ENCODE peak calls at places on chromosomes 13 and 19, in eight cellular contexts. P is fibroblast of gingiva; M is SK-N-DZ; F is head of caudate nucleus; L is Kasumi-1; K is iPS-NIHi11; B is activated naive CD8-positive, alpha-beta T cell treated with anti-CD3 and anti-CD28 coated beads, Interleukin-2, amount 10 ng/mL, durations not matched to agents 7 days and 5 days; T is ELR. A is an unnamed sample.
A peak's percentile ranks its signal among the peaks of the same experiment; 100 is the strongest.

GRCh38 chr19:47633996-47634395 is 25.1 kb downstream of the BICRA start:
- DNase-seq in F (no peak), P (no peak), T (no peak), B (no peak), K (no peak), L (no peak), M (no peak), A (no peak)

GRCh38 chr19:35253316-35254286 is 4.8 kb downstream of the LSR start:
- DNase-seq in F (peak; percentile 8), L (no peak), T (no peak), M (no peak), K (no peak), B (no peak), P (no peak), A (no peak)

GRCh38 chr19:41218615-41219507 is at the start of gene AXL:
- DNase-seq in L (no peak), F (peak; percentile 65), M (no peak), K (peak; percentile 94), T (peak; percentile 81), B (no peak), P (peak; percentile 95), A (peak; percentile 43)

GRCh38 chr13:41268764-41269163 is 5.4 kb upstream of the MTRF1 start:
- DNase-seq in F (no peak), L (peak; percentile 19), B (no peak), K (no peak), P (no peak), M (peak; percentile 45), T (peak; percentile 66), A (no peak)

GRCh38 chr13:92345627-92346026 is 881.0 kb upstream of the GPC6 start:
- DNase-seq in B (no peak), L (no peak), K (no peak), P (no peak), M (no peak), F (no peak), T (no peak), A (no peak)

GRCh38 chr13:35283856-35284255 is 192.6 kb downstream of the MAB21L1 start:
- DNase-seq in P (peak; percentile 35), F (no peak), T (peak; percentile 56), L (no peak), K (no peak), B (no peak), M (no peak), A (no peak)

GRCh38 chr13:39956036-39956435 is 300.6 kb downstream of the COG6 start:
- DNase-seq in M (no peak), F (no peak), T (no peak), B (no peak), K (no peak), L (no peak), P (no peak), A (no peak)

GRCh38 chr19:10718205-10719196 is 622 bp downstream of the DNM2 start:
- DNase-seq in K (peak; percentile 74), T (peak; percentile 56), F (peak; percentile 70), L (no peak), P (peak; percentile 32), M (no peak), B (peak; percentile 73), A (peak; percentile 70)

GRCh38 chr19:9850235-9850959 is 15.3 kb downstream of the PIN1 start:
- DNase-seq in L (no peak), F (no peak), B (no peak), P (no peak), K (no peak), M (no peak), T (no peak), A (no peak)

GRCh38 chr19:39996218-39996810 is 546 bp upstream of the ZNF546 start:
- DNase-seq in F (peak; percentile 61), T (peak; percentile 73), L (no peak), P (peak; percentile 45), K (peak; percentile 37), M (peak; percentile 53), B (no peak), A (peak; percentile 62)

GRCh38 chr19:18777725-18778389 is 13.2 kb downstream of the COMP start:
- DNase-seq in K (no peak), B (no peak), T (no peak), P (no peak), M (no peak), L (no peak), F (no peak), A (no peak)

GRCh38 chr19:19224852-19225494 is 13.2 kb downstream of the NCAN start:
- DNase-seq in P (peak; percentile 41), T (peak; percentile 83), M (no peak), K (peak; percentile 95), B (peak; percentile 85), L (peak; percentile 77), F (peak; percentile 52), A (no peak)

GRCh38 chr19:16139752-16140151 is 3.7 kb upstream of the HSH2D start:
- DNase-seq in K (no peak), M (no peak), B (no peak), T (no peak), L (peak; percentile 59), P (no peak), F (no peak), A (no peak)

GRCh38 chr13:99386911-99387788 is 80.0 kb upstream of the GPR183 start:
- DNase-seq in T (peak; percentile 63), F (peak; percentile 74), M (no peak), P (no peak), L (peak; percentile 22), B (peak; percentile 92), K (peak; percentile 86), A (peak; percentile 58)

GRCh38 chr19:48511800-48512503 is at the start of gene LMTK3:
- DNase-seq in T (peak; percentile 69), P (no peak), B (peak; percentile 74), F (peak; percentile 94), K (peak; percentile 70), L (no peak), M (peak; percentile 75), A (peak; percentile 97)

GRCh38 chr19:9116547-9116946 is 984 bp upstream of the OR7G1 start:
- DNase-seq in P (no peak), M (no peak), B (no peak), T (no peak), F (no peak), K (no peak), L (no peak), A (no peak)

GRCh38 chr19:31270897-31271568 is 78.2 kb downstream of the TSHZ3 start:
- DNase-seq in M (no peak), L (no peak), F (no peak), T (peak; percentile 12), K (no peak), P (peak; percentile 66), B (no peak), A (no peak)

GRCh38 chr13:28477709-28477973 is 17.3 kb downstream of the FLT1 start:
- DNase-seq in T (no peak), L (no peak), K (no peak), M (no peak), P (no peak), F (no peak), B (no peak), A (no peak)

GRCh38 chr13:88456155-88456554 is 785.0 kb downstream of the SLITRK5 start:
- DNase-seq in M (no peak), L (no peak), B (no peak), P (peak; percentile 1), F (no peak), K (no peak), T (no peak), A (no peak)

GRCh38 chr13:45393941-45394570 is 24.1 kb downstream of the SLC25A30 start:
- DNase-seq in K (peak; percentile 83), T (peak; percentile 68), B (no peak), M (peak; percentile 57), L (peak; percentile 42), P (peak; percentile 42), F (peak; percentile 72), A (peak; percentile 81)

GRCh38 chr19:18852634-18853033 is 20.9 kb downstream of the UPF1 start:
- DNase-seq in T (no peak), K (no peak), F (no peak), B (no peak), P (no peak), M (no peak), L (no peak), A (no peak)

GRCh38 chr13:37869506-37869755 is 141 bp downstream of the TRPC4 start:
- DNase-seq in T (peak; percentile 50), L (no peak), M (no peak), B (no peak), P (no peak), F (peak; percentile 40), K (no peak), A (no peak)

GRCh38 chr13:73404581-73404980 is 345.8 kb downstream of the KLF5 start:
- DNase-seq in F (no peak), L (no peak), K (no peak), P (no peak), B (no peak), T (no peak), M (no peak), A (no peak)

GRCh38 chr13:112687836-112688559 is 1.8 kb upstream of the ATP11A start:
- DNase-seq in P (no peak), L (no peak), B (no peak), M (no peak), T (no peak), F (peak; percentile 32), K (no peak), A (no peak)

GRCh38 chr19:14782978-14783545 is 4.7 kb upstream of the ADGRE2 start:
- DNase-seq in P (no peak), K (no peak), B (no peak), M (no peak), T (no peak), L (no peak), F (peak; percentile 32), A (no peak)

GRCh38 chr13:108827637-108828036 is 198.2 kb downstream of the MYO16 start:
- DNase-seq in F (no peak), L (no peak), B (no peak), M (no peak), P (no peak), K (no peak), T (no peak), A (peak; percentile 8)

GRCh38 chr13:113405481-113406300 is 41.8 kb upstream of the GRTP1 start:
- DNase-seq in B (no peak), P (no peak), L (no peak), F (peak; percentile 28), T (no peak), K (no peak), M (peak; percentile 63), A (no peak)

GRCh38 chr19:21587117-21587461 is 81.7 kb downstream of the ZNF429 start:
- DNase-seq in K (no peak), M (no peak), L (no peak), B (no peak), F (no peak), T (no peak), P (no peak), A (no peak)

GRCh38 chr19:21824679-21825078 is 11.3 kb downstream of the ZNF43 start:
- DNase-seq in L (no peak), B (no peak), P (no peak), T (no peak), F (no peak), M (no peak), K (no peak), A (no peak)

GRCh38 chr13:69579351-69579750 is 528.3 kb upstream of the ATXN8OS start:
- DNase-seq in B (no peak), K (no peak), L (peak; percentile 47), F (no peak), M (peak; percentile 35), T (peak; percentile 10), P (no peak), A (peak; percentile 18)

GRCh38 chr13:32415019-32415418 is 12.9 kb downstream of the N4BP2L1 start:
- DNase-seq in L (no peak), B (no peak), T (peak; percentile 34), F (no peak), K (peak; percentile 50), P (no peak), M (no peak), A (peak; percentile 30)

GRCh38 chr19:41734585-41734984 is 20.7 kb upstream of the CEACAM6 start:
- DNase-seq in M (no peak), P (no peak), B (no peak), L (no peak), T (no peak), K (no peak), F (no peak), A (no peak)

GRCh38 chr13:113048766-113049165 is 56.8 kb upstream of the F7 start:
- DNase-seq in P (no peak), K (no peak), F (peak; percentile 29), T (no peak), M (no peak), B (no peak), L (no peak), A (no peak)

GRCh38 chr13:44171151-44171550 is 202.5 kb upstream of the SERP2 start:
- DNase-seq in B (no peak), K (no peak), M (no peak), L (no peak), P (no peak), F (no peak), T (no peak), A (no peak)